ENCODE peak calls at places on chromosomes 7 and 10, in ten cellular contexts. N is tibial nerve; I is ovary; B is kidney; S is H9; P is esophagus squamous epithelium; W is A673; A is CD8-positive, alpha-beta T cell; V is fibroblast of lung; T is gastrocnemius medialis. Y is an unnamed sample. For H3K4me1, the result is how much of the 10 kb centered on the place peaks cover.

GRCh38 chr7:68306692-68307107 is 1291.6 kb upstream of the AUTS2 start:
- DNase-seq in N (no peak), I (no peak), B (no peak), S (no peak), P (no peak), W (peak), A (no peak), V (no peak), T (no peak), Y (no peak)

GRCh38 chr7:3300651-3301471 is at the start of gene SDK1:
- DNase-seq in N (peak), I (peak), B (peak), S (peak), P (peak), W (peak), A (peak), V (peak), T (peak), Y (peak)

GRCh38 chr10:15369642-15370211 is 1.4 kb downstream of the FAM171A1 start:
- DNase-seq in N (no peak), I (peak), B (no peak), S (peak), P (no peak), W (no peak), A (no peak), V (peak), T (no peak), Y (no peak)

GRCh38 chr7:2920956-2921708 is 77.0 kb upstream of the GNA12 start:
- DNase-seq in N (no peak), I (no peak), B (no peak), S (no peak), P (no peak), W (peak), A (no peak), V (no peak), T (no peak), Y (no peak)

GRCh38 chr10:123613346-123613850 is 52.8 kb upstream of the GPR26 start:
- DNase-seq in N (no peak), I (no peak), B (no peak), S (no peak), P (no peak), W (no peak), A (no peak), V (no peak), T (no peak), Y (no peak)

GRCh38 chr10:101840102-101840684 is 3.4 kb downstream of the KCNIP2 start:
- DNase-seq in N (no peak), I (peak), B (no peak), S (peak), P (no peak), W (peak), A (no peak), V (no peak), T (no peak), Y (no peak)

GRCh38 chr10:3348561-3348960 is 176.0 kb upstream of the PITRM1 start:
- DNase-seq in N (no peak), I (no peak), B (no peak), S (no peak), P (no peak), W (no peak), A (no peak), V (no peak), T (no peak), Y (no peak)

GRCh38 chr7:155509725-155510551 is 36.4 kb downstream of the CNPY1 start:
- DNase-seq in N (no peak), I (no peak), B (peak), S (peak), P (no peak), W (peak), A (no peak), V (no peak), T (no peak), Y (peak)

GRCh38 chr7:137953043-137953691 is 48.7 kb downstream of the CREB3L2 start:
- DNase-seq in N (no peak), I (no peak), B (no peak), S (no peak), P (no peak), W (peak), A (no peak), V (peak), T (no peak), Y (no peak)

GRCh38 chr7:30888783-30889182 is 22.9 kb upstream of the AQP1 start:
- DNase-seq in N (peak), I (no peak), B (no peak), S (no peak), P (no peak), W (peak), A (no peak), V (peak), T (no peak), Y (no peak)

GRCh38 chr7:31083205-31083801 is 31.2 kb downstream of the ADCYAP1R1 start:
- DNase-seq in N (no peak), I (no peak), B (peak), S (no peak), P (no peak), W (no peak), A (no peak), V (no peak), T (no peak), Y (peak)

GRCh38 chr10:82267465-82267864 is 392.5 kb downstream of the NRG3 start:
- DNase-seq in N (no peak), I (no peak), B (no peak), S (no peak), P (no peak), W (no peak), A (no peak), V (peak), T (no peak), Y (no peak)

GRCh38 chr10:132626761-132627735 is 89.5 kb downstream of the INPP5A start:
- DNase-seq in N (no peak), I (peak), B (peak), S (no peak), P (no peak), W (no peak), A (no peak), V (no peak), T (peak), Y (peak)

GRCh38 chr7:79732535-79732934 is 279.1 kb upstream of the MAGI2 start:
- DNase-seq in N (no peak), I (no peak), B (no peak), S (no peak), P (no peak), W (no peak), A (no peak), V (no peak), T (no peak), Y (no peak)

GRCh38 chr7:67962863-67963262 is 966.2 kb downstream of the TYW1 start:
- DNase-seq in N (no peak), I (no peak), B (no peak), S (no peak), P (no peak), W (no peak), A (no peak), V (no peak), T (no peak), Y (no peak)

GRCh38 chr10:73589538-73590126 is 1.5 kb downstream of the USP54 start:
- DNase-seq in N (no peak), I (no peak), B (no peak), S (no peak), P (no peak), W (no peak), A (no peak), V (peak), T (no peak), Y (no peak)

GRCh38 chr10:43255644-43256431 is 11.0 kb downstream of the RASGEF1A start:
- DNase-seq in N (no peak), I (peak), B (peak), S (peak), P (no peak), W (peak), A (peak), V (peak), T (peak), Y (peak)

GRCh38 chr7:110283056-110283455 is 807.9 kb upstream of the LRRN3 start:
- DNase-seq in N (no peak), I (no peak), B (no peak), S (no peak), P (no peak), W (no peak), A (no peak), V (no peak), T (no peak), Y (no peak)

GRCh38 chr7:132390705-132391104 is 185.6 kb downstream of the PLXNA4 start:
- DNase-seq in N (no peak), I (no peak), B (no peak), S (no peak), P (no peak), W (no peak), A (no peak), V (peak), T (no peak), Y (no peak)

GRCh38 chr7:117666019-117666418 is 186.2 kb downstream of the CFTR start:
- DNase-seq in N (no peak), I (no peak), B (no peak), S (no peak), P (no peak), W (no peak), A (no peak), V (peak), T (no peak), Y (no peak)

GRCh38 chr7:19009241-19009935 is 108.0 kb downstream of the TWIST1 start:
- DNase-seq in N (no peak), I (no peak), B (no peak), S (no peak), P (no peak), W (peak), A (no peak), V (peak), T (no peak), Y (no peak)

GRCh38 chr10:52248697-52249306 is 65.3 kb upstream of the DKK1 start:
- DNase-seq in N (no peak), I (no peak), B (no peak), S (no peak), P (no peak), W (no peak), A (no peak), V (no peak), T (no peak), Y (no peak)

GRCh38 chr10:52239771-52240170 is 74.3 kb upstream of the DKK1 start:
- DNase-seq in N (no peak), I (no peak), B (no peak), S (no peak), P (no peak), W (no peak), A (no peak), V (no peak), T (no peak), Y (no peak)

GRCh38 chr10:52249850-52250395 is 64.2 kb upstream of the DKK1 start:
- DNase-seq in N (no peak), I (no peak), B (no peak), S (no peak), P (no peak), W (no peak), A (no peak), V (no peak), T (no peak), Y (no peak)

GRCh38 chr10:52250562-52250961 is 63.5 kb upstream of the DKK1 start:
- DNase-seq in N (no peak), I (no peak), B (no peak), S (no peak), P (no peak), W (no peak), A (no peak), V (no peak), T (peak), Y (no peak)

GRCh38 chr10:52245547-52245946 is 68.5 kb upstream of the DKK1 start:
- DNase-seq in N (no peak), I (no peak), B (no peak), S (no peak), P (no peak), W (no peak), A (no peak), V (no peak), T (no peak), Y (no peak)
- H3K27ac ChIP-seq in N (no peak), I (no peak), B (no peak), S (no peak), P (no peak), W (no peak), A (no peak), V (no peak), T (no peak), Y (no peak)

GRCh38 chr10:124704428-124704805 is 39.8 kb downstream of the FAM53B start:
- DNase-seq in N (no peak), I (peak), B (no peak), S (no peak), P (no peak), W (no peak), A (no peak), V (no peak), T (no peak), Y (no peak)

GRCh38 chr10:124705021-124705740 is 39.0 kb downstream of the FAM53B start:
- DNase-seq in N (no peak), I (peak), B (peak), S (peak), P (no peak), W (no peak), A (no peak), V (no peak), T (peak), Y (no peak)

GRCh38 chr10:124706876-124707516 is 37.2 kb downstream of the FAM53B start:
- DNase-seq in N (no peak), I (peak), B (no peak), S (no peak), P (no peak), W (no peak), A (no peak), V (no peak), T (no peak), Y (no peak)

GRCh38 chr10:124706462-124706857 is 37.7 kb downstream of the FAM53B start:
- DNase-seq in N (no peak), I (peak), B (peak), S (no peak), P (no peak), W (no peak), A (no peak), V (no peak), T (no peak), Y (no peak)

GRCh38 chr10:124705817-124706461 is 38.2 kb downstream of the FAM53B start:
- DNase-seq in N (no peak), I (peak), B (peak), S (no peak), P (no peak), W (no peak), A (no peak), V (no peak), T (no peak), Y (no peak)
- H3K4me1 ChIP-seq in N (half or more), I (half or more), B (half or more), S (under half), P (half or more), W (under half), A (half or more), V (under half), T (half or more), Y (half or more)

GRCh38 chr10:5961405-5962100 is 15.8 kb downstream of the IL15RA start:
- DNase-seq in N (no peak), I (peak), B (peak), S (peak), P (no peak), W (no peak), A (no peak), V (no peak), T (peak), Y (no peak)

GRCh38 chr10:5963591-5963990 is 13.8 kb downstream of the IL15RA start:
- DNase-seq in N (no peak), I (peak), B (peak), S (no peak), P (no peak), W (no peak), A (no peak), V (no peak), T (peak), Y (no peak)

GRCh38 chr10:5965266-5965665 is 12.1 kb downstream of the IL15RA start:
- DNase-seq in N (no peak), I (peak), B (peak), S (no peak), P (no peak), W (no peak), A (no peak), V (no peak), T (no peak), Y (no peak)

GRCh38 chr10:5964736-5965135 is 12.6 kb downstream of the IL15RA start:
- DNase-seq in N (no peak), I (peak), B (peak), S (no peak), P (no peak), W (no peak), A (no peak), V (no peak), T (no peak), Y (no peak)

GRCh38 chr10:5963071-5963470 is 14.3 kb downstream of the IL15RA start:
- DNase-seq in N (no peak), I (peak), B (peak), S (peak), P (no peak), W (no peak), A (no peak), V (no peak), T (peak), Y (no peak)
- TF ChIP-seq CTCF in N (no peak), I (no peak), B (no peak), S (no peak), P (no peak), W (no peak), A (no peak), V (no peak), T (no peak), Y (no peak)

GRCh38 chr10:61835909-61836232 is 65.6 kb upstream of the ARID5B start:
- DNase-seq in N (no peak), I (no peak), B (no peak), S (no peak), P (no peak), W (no peak), A (no peak), V (peak), T (no peak), Y (no peak)

GRCh38 chr10:61837748-61838055 is 63.8 kb upstream of the ARID5B start:
- DNase-seq in N (no peak), I (no peak), B (no peak), S (no peak), P (no peak), W (peak), A (no peak), V (peak), T (no peak), Y (no peak)

GRCh38 chr10:61836233-61836887 is 65.1 kb upstream of the ARID5B start:
- DNase-seq in N (no peak), I (no peak), B (no peak), S (no peak), P (no peak), W (peak), A (no peak), V (peak), T (no peak), Y (no peak)

GRCh38 chr10:61835069-61835908 is 66.2 kb upstream of the ARID5B start:
- DNase-seq in N (no peak), I (no peak), B (no peak), S (peak), P (no peak), W (peak), A (no peak), V (peak), T (no peak), Y (no peak)

DNA sequence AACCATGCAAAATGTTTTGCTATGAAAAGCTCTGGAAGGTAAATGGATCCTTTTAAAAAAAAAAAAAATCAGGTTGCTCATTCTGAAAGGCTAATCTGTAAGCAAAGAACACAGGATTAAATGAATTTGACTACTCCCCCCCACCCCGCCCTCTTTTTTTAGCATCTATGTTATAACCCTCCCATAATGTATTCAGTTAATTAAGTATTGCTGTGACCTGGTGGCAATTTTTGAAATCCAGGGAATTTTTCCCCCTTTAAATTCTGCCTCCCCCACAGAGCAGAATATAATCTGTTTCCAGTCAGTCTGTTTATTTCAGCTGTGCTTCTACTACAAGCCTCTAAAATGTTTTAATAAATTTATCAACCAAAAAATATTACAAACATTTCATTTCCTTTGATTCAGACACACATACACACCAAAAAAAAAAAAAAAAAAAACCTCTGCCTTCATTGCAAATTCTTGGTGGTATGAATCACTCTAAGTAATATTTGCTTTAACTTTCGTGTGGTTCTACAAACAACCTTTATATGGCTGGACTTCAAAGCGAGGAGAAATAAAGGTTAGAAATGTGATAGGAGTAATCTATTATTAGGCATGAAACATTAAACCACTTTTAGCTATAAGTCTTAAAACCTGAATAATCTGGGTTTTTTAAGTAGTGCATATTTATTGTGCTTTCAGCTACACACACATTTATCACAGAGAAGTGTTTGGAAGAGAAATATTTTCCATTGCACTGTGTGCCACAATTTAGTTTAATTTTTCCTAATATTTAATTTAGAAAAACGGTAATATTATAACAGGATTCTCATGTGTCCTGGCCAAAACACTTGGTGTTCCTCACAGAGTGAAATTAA is 64.4 kb upstream of the ARID5B start:
- DNase-seq in N (no peak), I (no peak), B (no peak), S (no peak), P (no peak), W (peak), A (no peak), V (peak), T (no peak), Y (no peak)
- H3K27ac ChIP-seq in N (peak), I (peak), B (peak), S (no peak), P (peak), W (peak), A (no peak), V (peak), T (peak), Y (peak)

DNA sequence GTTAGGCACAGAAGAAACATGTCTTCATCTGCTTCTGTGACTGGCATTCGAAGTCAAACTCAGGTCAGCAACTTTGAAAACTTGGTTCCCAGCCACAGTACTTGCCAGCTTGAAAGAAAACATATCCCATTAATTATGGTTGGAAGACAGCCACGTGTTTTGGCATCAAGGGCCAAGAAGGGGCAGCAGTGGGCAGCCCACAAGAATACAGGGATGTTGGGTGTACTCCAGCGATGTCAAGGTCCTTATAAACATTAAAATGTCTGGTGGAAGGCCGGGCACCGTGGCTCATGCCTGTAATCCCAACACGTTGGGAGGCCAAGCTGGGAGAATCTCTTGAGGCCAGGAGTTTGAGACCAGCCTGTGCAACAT is 29.5 kb downstream of the JCAD start:
- DNase-seq in N (no peak), I (no peak), B (no peak), S (no peak), P (no peak), W (no peak), A (no peak), V (no peak), T (no peak), Y (no peak)
- H3K4me1 ChIP-seq in N (under half), I (under half), B (under half), S (under half), P (under half), W (under half), A (under half), V (under half), T (under half), Y (under half)